ENCODE peak calls at places on chromosomes 1 and 21, in four cellular contexts. One of them, this sample, is unnamed.

GRCh38 chr1:172674831-172675613 is 16.1 kb downstream of the FASLG start:
- DNase-seq in SK-N-SH: no peak
- DNase-seq in H1: no peak
- DNase-seq in GM12878: no peak
- DNase-seq in this sample: no peak

GRCh38 chr1:112513112-112513870 is 4.5 kb downstream of the WNT2B start:
- DNase-seq in SK-N-SH: no peak
- DNase-seq in H1: no peak
- DNase-seq in GM12878: no peak
- DNase-seq in this sample: no peak

GRCh38 chr1:109649380-109649987 is 6.4 kb upstream of the GSTM4 start:
- DNase-seq in SK-N-SH: peak; percentile 56
- DNase-seq in H1: no peak
- DNase-seq in GM12878: no peak
- DNase-seq in this sample: no peak

GRCh38 chr1:7915826-7916225 is 24.8 kb downstream of the TNFRSF9 start:
- DNase-seq in SK-N-SH: no peak
- DNase-seq in H1: no peak
- DNase-seq in GM12878: no peak
- DNase-seq in this sample: no peak

GRCh38 chr1:234503193-234504050 is 24.4 kb upstream of the TARBP1 start:
- DNase-seq in SK-N-SH: no peak
- DNase-seq in H1: no peak
- DNase-seq in GM12878: no peak
- DNase-seq in this sample: no peak

GRCh38 chr1:59417406-59417805 is 120.5 kb downstream of the FGGY start:
- DNase-seq in SK-N-SH: no peak
- DNase-seq in H1: no peak
- DNase-seq in GM12878: no peak
- DNase-seq in this sample: no peak

GRCh38 chr21:46443910-46444309 is 14.8 kb upstream of the DIP2A start:
- DNase-seq in SK-N-SH: no peak
- DNase-seq in H1: no peak
- DNase-seq in GM12878: no peak
- DNase-seq in this sample: no peak

GRCh38 chr1:29473167-29473855 is 237.0 kb downstream of the PTPRU start:
- DNase-seq in SK-N-SH: peak; percentile 53
- DNase-seq in H1: no peak
- DNase-seq in GM12878: no peak
- DNase-seq in this sample: no peak

GRCh38 chr1:7185721-7186120 is 400.5 kb downstream of the CAMTA1 start:
- DNase-seq in SK-N-SH: no peak
- DNase-seq in H1: no peak
- DNase-seq in GM12878: no peak
- DNase-seq in this sample: no peak

GRCh38 chr1:155591770-155592169 is 18.2 kb upstream of the MSTO1 start:
- DNase-seq in SK-N-SH: peak; percentile 50
- DNase-seq in H1: no peak
- DNase-seq in GM12878: peak; percentile 24
- DNase-seq in this sample: peak; percentile 68

GRCh38 chr1:63691672-63692425 is 82.0 kb upstream of the ROR1 start:
- DNase-seq in SK-N-SH: peak; percentile 70
- DNase-seq in H1: no peak
- DNase-seq in GM12878: no peak
- DNase-seq in this sample: peak; percentile 71

GRCh38 chr21:42840411-42841155 is 38.8 kb downstream of the WDR4 start:
- DNase-seq in SK-N-SH: no peak
- DNase-seq in H1: no peak
- DNase-seq in GM12878: no peak
- DNase-seq in this sample: no peak

GRCh38 chr1:20366766-20367602 is 76.3 kb downstream of the VWA5B1 start:
- DNase-seq in SK-N-SH: peak; percentile 79
- DNase-seq in H1: peak; percentile 43
- DNase-seq in GM12878: no peak
- DNase-seq in this sample: peak; percentile 25

GRCh38 chr1:150995896-150996295 is 10.8 kb downstream of the MINDY1 start:
- DNase-seq in SK-N-SH: peak; percentile 43
- DNase-seq in H1: no peak
- DNase-seq in GM12878: no peak
- DNase-seq in this sample: no peak

GRCh38 chr1:90710579-90711536 is 6.2 kb downstream of the BARHL2 start:
- DNase-seq in SK-N-SH: peak; percentile 55
- DNase-seq in H1: no peak
- DNase-seq in GM12878: no peak
- DNase-seq in this sample: no peak

GRCh38 chr1:177849588-177849987 is 120.3 kb downstream of the SEC16B start:
- DNase-seq in SK-N-SH: no peak
- DNase-seq in H1: no peak
- DNase-seq in GM12878: no peak
- DNase-seq in this sample: no peak

GRCh38 chr1:95012389-95012788 is 60.4 kb downstream of the ALG14 start:
- DNase-seq in SK-N-SH: no peak
- DNase-seq in H1: no peak
- DNase-seq in GM12878: no peak
- DNase-seq in this sample: no peak

GRCh38 chr1:17826165-17826488 is 71.0 kb downstream of the ACTL8 start:
- DNase-seq in SK-N-SH: peak; percentile 83
- DNase-seq in H1: no peak
- DNase-seq in GM12878: no peak
- DNase-seq in this sample: peak; percentile 5

GRCh38 chr1:212254853-212255363 is 30.3 kb upstream of the PPP2R5A start:
- DNase-seq in SK-N-SH: peak; percentile 9
- DNase-seq in H1: no peak
- DNase-seq in GM12878: no peak
- DNase-seq in this sample: peak; percentile 98

GRCh38 chr1:26858160-26858559 is 4.8 kb upstream of the SFN start:
- DNase-seq in SK-N-SH: no peak
- DNase-seq in H1: no peak
- DNase-seq in GM12878: no peak
- DNase-seq in this sample: no peak

GRCh38 chr1:26855636-26856035 is 7.3 kb upstream of the SFN start:
- DNase-seq in SK-N-SH: no peak
- DNase-seq in H1: no peak
- DNase-seq in GM12878: no peak
- DNase-seq in this sample: no peak

GRCh38 chr1:26856181-26856580 is 6.8 kb upstream of the SFN start:
- DNase-seq in SK-N-SH: no peak
- DNase-seq in H1: no peak
- DNase-seq in GM12878: no peak
- DNase-seq in this sample: no peak

GRCh38 chr1:26857473-26857872 is 5.5 kb upstream of the SFN start:
- DNase-seq in SK-N-SH: no peak
- DNase-seq in H1: no peak
- DNase-seq in GM12878: no peak
- DNase-seq in this sample: no peak

GRCh38 chr1:26856604-26857469 is 6.1 kb upstream of the SFN start:
- DNase-seq in SK-N-SH: no peak
- DNase-seq in H1: no peak
- DNase-seq in GM12878: no peak
- DNase-seq in this sample: no peak
- TF ChIP-seq TCF12 in SK-N-SH: no peak
- TF ChIP-seq TCF12 in H1: no peak
- TF ChIP-seq TCF12 in GM12878: no peak
- TF ChIP-seq TCF12 in this sample: no peak

DNA sequence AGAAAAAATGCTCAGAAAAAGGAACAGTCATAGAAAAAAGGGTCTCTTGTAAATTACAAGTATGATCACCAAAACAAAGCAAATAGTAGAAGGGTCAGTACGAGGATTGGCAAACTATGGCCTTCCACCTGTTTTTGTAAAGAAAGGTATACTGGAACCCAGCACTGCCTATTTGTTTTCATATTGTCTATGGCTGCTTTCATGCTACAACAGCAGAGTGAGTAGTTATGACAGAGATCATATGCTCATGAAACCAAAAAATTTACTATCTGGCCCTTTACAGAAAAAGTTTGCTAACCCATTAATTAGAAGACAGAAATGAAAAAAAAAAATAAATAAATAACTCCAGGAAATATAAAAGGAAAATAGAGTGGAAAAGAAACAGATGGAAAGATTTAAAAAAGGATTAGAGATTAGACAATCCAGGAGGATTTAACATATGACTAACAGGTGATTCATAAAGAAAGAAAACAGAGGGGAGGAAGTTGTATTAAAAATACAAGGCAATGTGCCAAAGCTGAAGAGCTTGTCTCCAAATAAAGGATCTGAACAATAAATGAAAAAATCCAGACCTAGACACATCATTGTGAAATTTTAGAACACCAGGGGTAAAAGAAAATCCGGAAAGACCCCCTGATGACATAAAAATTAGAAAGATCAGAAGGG is 108.5 kb upstream of the SERTAD4 start:
- DNase-seq in SK-N-SH: no peak
- DNase-seq in H1: no peak
- DNase-seq in GM12878: no peak
- DNase-seq in this sample: no peak
- TF ChIP-seq TCF12 in SK-N-SH: peak; percentile 99
- TF ChIP-seq TCF12 in H1: no peak
- TF ChIP-seq TCF12 in GM12878: no peak
- TF ChIP-seq TCF12 in this sample: no peak

DNA sequence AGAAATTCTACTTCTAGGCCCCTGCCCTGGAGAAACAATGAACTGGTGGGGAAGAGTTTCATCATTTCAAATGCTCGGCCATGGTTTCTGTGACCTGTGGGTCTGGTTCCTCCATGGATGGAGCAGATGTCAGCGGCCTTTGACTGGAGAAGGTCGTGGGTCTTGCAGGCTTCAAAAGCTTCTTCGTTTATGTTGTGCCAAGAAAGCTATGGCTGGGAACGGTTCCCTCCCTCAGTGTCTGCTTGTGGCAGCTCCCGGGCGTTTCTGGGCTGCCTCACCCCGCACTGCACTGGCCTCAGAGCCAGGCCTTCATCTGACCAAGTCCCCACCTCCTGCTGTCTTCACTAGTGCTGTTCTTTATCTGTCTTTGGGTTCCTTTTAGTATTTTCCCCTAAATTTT is 46.4 kb upstream of the POFUT2 start:
- DNase-seq in SK-N-SH: no peak
- DNase-seq in H1: no peak
- DNase-seq in GM12878: no peak
- DNase-seq in this sample: no peak
- TF ChIP-seq TCF12 in SK-N-SH: no peak
- TF ChIP-seq TCF12 in H1: no peak
- TF ChIP-seq TCF12 in GM12878: no peak
- TF ChIP-seq TCF12 in this sample: no peak

GRCh38 chr1:37905624-37906196 is 41.1 kb downstream of the INPP5B start:
- DNase-seq in SK-N-SH: no peak
- DNase-seq in H1: no peak
- DNase-seq in GM12878: no peak
- DNase-seq in this sample: no peak
- TF ChIP-seq TCF12 in SK-N-SH: no peak
- TF ChIP-seq TCF12 in H1: no peak
- TF ChIP-seq TCF12 in GM12878: no peak
- TF ChIP-seq TCF12 in this sample: no peak

DNA sequence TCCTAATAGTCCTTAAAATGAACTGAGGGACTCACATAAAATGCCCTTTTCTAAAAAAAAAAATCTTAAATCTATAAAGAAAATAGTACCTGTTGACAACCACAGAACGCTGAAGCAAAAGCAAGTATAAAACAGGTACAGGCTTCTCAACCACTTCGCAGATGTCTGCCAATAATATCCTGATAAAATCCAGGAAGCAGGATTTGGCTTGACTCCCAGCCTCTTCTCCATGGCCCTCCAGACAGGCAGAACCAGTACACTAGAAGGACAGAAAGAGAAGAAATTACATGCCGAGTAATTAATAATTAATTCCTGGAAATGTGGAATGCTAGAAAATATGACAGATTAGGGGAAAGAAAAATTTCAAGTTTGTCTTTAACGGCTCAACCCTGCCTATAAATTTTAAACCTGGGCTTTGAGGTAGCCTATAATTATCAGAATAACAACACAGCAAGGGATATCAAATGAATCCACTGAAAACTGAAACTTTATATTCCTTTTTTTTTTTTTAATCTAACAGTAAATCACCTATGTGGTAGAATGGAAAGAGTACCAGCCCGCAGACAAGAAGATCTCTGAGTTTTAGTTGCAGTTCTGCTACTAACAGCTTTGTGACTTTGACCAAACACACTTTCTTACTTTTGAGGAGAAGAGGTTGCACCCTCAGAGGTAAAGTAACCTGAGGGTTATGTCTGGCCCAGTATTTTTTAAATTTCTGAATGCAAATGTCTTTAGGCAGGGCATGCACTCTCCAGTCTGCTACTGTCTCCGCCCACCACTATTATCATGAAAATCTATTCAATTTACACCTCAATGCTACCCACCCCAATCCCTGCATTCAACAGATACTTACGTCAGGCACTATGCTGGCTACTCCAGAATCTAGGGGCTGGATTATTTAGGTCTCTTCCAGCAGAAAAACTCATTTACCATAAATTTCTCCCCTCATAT is 2.7 kb downstream of the KIAA0319L start:
- DNase-seq in SK-N-SH: no peak
- DNase-seq in H1: no peak
- DNase-seq in GM12878: no peak
- DNase-seq in this sample: no peak
- TF ChIP-seq TCF12 in SK-N-SH: peak; percentile 79
- TF ChIP-seq TCF12 in H1: no peak
- TF ChIP-seq TCF12 in GM12878: no peak
- TF ChIP-seq TCF12 in this sample: no peak

DNA sequence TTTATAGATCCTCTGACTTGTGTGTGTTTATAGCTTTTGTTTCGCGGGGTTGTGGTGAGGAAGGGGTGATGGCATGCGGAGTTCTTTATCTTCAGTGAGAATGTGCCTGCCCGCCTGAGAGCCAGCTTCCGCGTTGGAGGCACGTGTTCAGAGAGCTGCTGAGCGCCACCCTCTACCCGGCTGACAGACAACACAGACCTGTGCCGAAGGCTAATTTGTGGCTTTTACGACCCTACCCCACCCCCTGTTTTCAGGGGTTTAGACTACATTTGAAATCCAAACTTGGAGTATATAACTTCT is 14.4 kb upstream of the CD101 start:
- DNase-seq in SK-N-SH: no peak
- DNase-seq in H1: no peak
- DNase-seq in GM12878: no peak
- DNase-seq in this sample: no peak
- TF ChIP-seq TCF12 in SK-N-SH: no peak
- TF ChIP-seq TCF12 in H1: no peak
- TF ChIP-seq TCF12 in GM12878: no peak
- TF ChIP-seq TCF12 in this sample: no peak

GRCh38 chr1:10668241-10668761 is 128.1 kb downstream of the CASZ1 start:
- DNase-seq in SK-N-SH: peak; percentile 68
- DNase-seq in H1: no peak
- DNase-seq in GM12878: no peak
- DNase-seq in this sample: peak; percentile 56
- TF ChIP-seq TCF12 in SK-N-SH: no peak
- TF ChIP-seq TCF12 in H1: no peak
- TF ChIP-seq TCF12 in GM12878: no peak
- TF ChIP-seq TCF12 in this sample: no peak